ENCODE peak calls at places on chromosomes 5 and 9, in five cellular contexts. T is cardiac muscle cell; A is activated naive CD4-positive, alpha-beta T cell treated with anti-CD3 and anti-CD28 coated beads for 36 hours; K is heart left ventricle; N is LoVo. V is an unnamed sample.

GRCh38 chr5:921456-921855 is 28.8 kb downstream of the TRIP13 start:
- DNase-seq in K (no peak), T (no peak), A (no peak), N (no peak), V (no peak)

GRCh38 chr5:142360607-142361120 is 35.8 kb upstream of the SPRY4 start:
- DNase-seq in N (peak), A (peak), K (no peak), T (peak), V (no peak)

GRCh38 chr5:167766957-167767356 is 524.5 kb upstream of the WWC1 start:
- DNase-seq in N (no peak), T (no peak), A (no peak), K (no peak), V (no peak)

GRCh38 chr5:149168276-149168675 is 27.0 kb downstream of the ABLIM3 start:
- DNase-seq in T (no peak), K (no peak), A (no peak), N (no peak), V (no peak)

GRCh38 chr5:148846930-148847329 is 20.5 kb downstream of the ADRB2 start:
- DNase-seq in T (no peak), N (no peak), A (no peak), K (no peak), V (no peak)

GRCh38 chr9:134289241-134289875 is 36.9 kb upstream of the RXRA start:
- DNase-seq in A (no peak), T (no peak), N (no peak), K (peak), V (no peak)

GRCh38 chr5:168443950-168444700 is 42.1 kb upstream of the RARS1 start:
- DNase-seq in A (no peak), T (peak), N (no peak), K (no peak), V (no peak)

GRCh38 chr9:38453835-38454234 is 29.6 kb upstream of the IGFBPL1 start:
- DNase-seq in A (no peak), K (no peak), N (no peak), T (no peak), V (no peak)

GRCh38 chr9:89661391-89661949 is 56.7 kb downstream of the GADD45G start:
- DNase-seq in T (no peak), A (no peak), N (no peak), K (peak), V (no peak)

GRCh38 chr9:27888661-27889295 is 315.5 kb upstream of the C9orf72 start:
- DNase-seq in T (peak), A (peak), N (peak), K (no peak), V (peak)

GRCh38 chr5:159030357-159030756 is 69.4 kb downstream of the EBF1 start:
- DNase-seq in A (no peak), N (no peak), T (no peak), K (no peak), V (no peak)

GRCh38 chr9:135070198-135070951 is 17.1 kb upstream of the OLFM1 start:
- DNase-seq in T (no peak), K (no peak), N (no peak), A (no peak), V (no peak)

GRCh38 chr5:140111043-140111858 is 2.7 kb upstream of the PURA start:
- DNase-seq in N (no peak), A (no peak), T (no peak), K (no peak), V (no peak)

GRCh38 chr5:158513490-158514301 is 586.0 kb downstream of the EBF1 start:
- DNase-seq in A (no peak), N (no peak), T (no peak), K (no peak), V (peak)

GRCh38 chr9:130940693-130941576 is 1.9 kb upstream of the FIBCD1 start:
- DNase-seq in A (peak), K (no peak), T (no peak), N (peak), V (peak)

GRCh38 chr5:131795879-131796792 is 681 bp downstream of the FNIP1 start:
- DNase-seq in K (peak), A (peak), T (peak), N (peak), V (no peak)

GRCh38 chr9:71663931-71664459 is 104.3 kb downstream of the CEMIP2 start:
- DNase-seq in A (no peak), T (no peak), K (no peak), N (no peak), V (no peak)

GRCh38 chr5:37197340-37198050 is 51.7 kb downstream of the CPLANE1 start:
- DNase-seq in N (no peak), K (no peak), A (no peak), T (peak), V (peak)

GRCh38 chr9:124010665-124011321 is 775 bp upstream of the LHX2 start:
- DNase-seq in N (no peak), A (no peak), K (no peak), T (peak), V (no peak)

GRCh38 chr5:155098433-155098832 is 84.9 kb downstream of the KIF4B start:
- DNase-seq in K (no peak), N (no peak), T (no peak), A (no peak), V (no peak)

GRCh38 chr9:109166771-109167601 is at the start of gene FRRS1L:
- DNase-seq in A (no peak), K (no peak), N (no peak), T (peak), V (no peak)

GRCh38 chr9:752681-753200 is 88.8 kb upstream of the DMRT1 start:
- DNase-seq in A (no peak), K (no peak), T (no peak), N (no peak), V (no peak)

GRCh38 chr9:5493597-5494511 is 16.5 kb upstream of the PDCD1LG2 start:
- DNase-seq in T (peak), A (peak), N (no peak), K (no peak), V (no peak)

GRCh38 chr5:151775025-151775606 is 3.4 kb downstream of the G3BP1 start:
- DNase-seq in T (no peak), N (no peak), A (no peak), K (no peak), V (no peak)

GRCh38 chr9:18427691-18428090 is 46.3 kb upstream of the ADAMTSL1 start:
- DNase-seq in K (no peak), T (no peak), N (no peak), A (no peak), V (peak)

GRCh38 chr5:167967494-167968180 is 323.8 kb upstream of the WWC1 start:
- DNase-seq in A (no peak), N (no peak), T (peak), K (no peak), V (no peak)

GRCh38 chr5:76426391-76426802 is 23.3 kb downstream of the IQGAP2 start:
- DNase-seq in A (no peak), N (no peak), T (no peak), K (no peak), V (no peak)

GRCh38 chr5:126961702-126962101 is 68.7 kb downstream of the MARCHF3 start:
- DNase-seq in N (no peak), T (no peak), A (no peak), K (no peak), V (no peak)

GRCh38 chr5:83711982-83712601 is 8.6 kb downstream of the HAPLN1 start:
- DNase-seq in A (peak), K (no peak), N (peak), T (peak), V (peak)

GRCh38 chr5:91359957-91360609 is 23.0 kb downstream of the ARRDC3 start:
- DNase-seq in K (no peak), N (no peak), A (no peak), T (peak), V (no peak)

GRCh38 chr9:19101203-19101602 is 1.5 kb downstream of the HAUS6 start:
- DNase-seq in K (no peak), N (no peak), T (no peak), A (no peak), V (no peak)

GRCh38 chr5:29896651-29897050 is 1296.8 kb upstream of the CDH6 start:
- DNase-seq in A (no peak), N (peak), T (no peak), K (no peak), V (no peak)

GRCh38 chr5:145834917-145835838 is at the start of gene PRELID2:
- DNase-seq in T (peak), A (peak), K (peak), N (peak), V (no peak)

GRCh38 chr5:133316346-133317343 is 264.8 kb downstream of the HSPA4 start:
- DNase-seq in A (peak), T (no peak), N (peak), K (no peak), V (peak)

GRCh38 chr5:69049151-69049550 is 44.7 kb upstream of the SLC30A5 start:
- DNase-seq in N (no peak), A (no peak), T (no peak), K (no peak), V (no peak)

GRCh38 chr5:109921735-109922395 is 232.1 kb downstream of the MAN2A1 start:
- DNase-seq in T (no peak), K (peak), A (peak), N (no peak), V (peak)

GRCh38 chr9:137452761-137453642 is 6.1 kb downstream of the NSMF start:
- DNase-seq in T (no peak), K (peak), A (no peak), N (no peak), V (no peak)

GRCh38 chr9:123742009-123742767 is 187.7 kb downstream of the DENND1A start:
- DNase-seq in T (peak), A (no peak), K (peak), N (no peak), V (no peak)